ENCODE peak calls at places on chromosomes 1 and 21, in four cellular contexts. B is endothelial cell; M is CD4-positive, alpha-beta T cell; F is AG04450. Z is an unnamed sample.

GRCh38 chr1:205449254-205449749 is 6.5 kb downstream of the BLACAT1 start:
- DNase-seq in B (no peak), M (no peak), F (no peak), Z (no peak)

GRCh38 chr1:2545754-2546514 is 10.2 kb upstream of the TNFRSF14 start:
- DNase-seq in M (peak; percentile 90), B (peak; percentile 85), F (no peak), Z (peak; percentile 86)

GRCh38 chr1:233721003-233721595 is 107.2 kb downstream of the KCNK1 start:
- DNase-seq in M (no peak), B (no peak), F (no peak), Z (no peak)

GRCh38 chr1:110620686-110621085 is 14.5 kb upstream of the KCNA2 start:
- DNase-seq in B (no peak), F (no peak), M (no peak), Z (no peak)

GRCh38 chr1:57857809-57858208 is 433.9 kb upstream of the DAB1 start:
- DNase-seq in M (no peak), F (no peak), B (no peak), Z (no peak)

GRCh38 chr1:43255438-43256210 is 14.2 kb upstream of the TMEM125 start:
- DNase-seq in B (no peak), M (no peak), F (no peak), Z (no peak)

GRCh38 chr1:49340576-49340975 is 563.9 kb upstream of the BEND5 start:
- DNase-seq in B (no peak), F (no peak), M (no peak), Z (no peak)

GRCh38 chr1:219906924-219907771 is 21.2 kb downstream of the SLC30A10 start:
- DNase-seq in B (no peak), F (no peak), M (no peak), Z (no peak)

GRCh38 chr1:7389201-7389785 is 381.8 kb upstream of the VAMP3 start:
- DNase-seq in B (no peak), M (no peak), F (no peak), Z (no peak)

GRCh38 chr1:27018316-27018715 is 5.7 kb upstream of the TENT5B start:
- DNase-seq in M (no peak), B (no peak), F (no peak), Z (no peak)

GRCh38 chr1:172946814-172947507 is 103.8 kb downstream of the TNFSF18 start:
- DNase-seq in M (no peak), F (no peak), B (no peak), Z (no peak)

GRCh38 chr1:30413111-30413440 is 310.3 kb downstream of the MATN1 start:
- DNase-seq in B (no peak), M (no peak), F (no peak), Z (no peak)

GRCh38 chr1:41496080-41497055 is 11.9 kb upstream of the EDN2 start:
- DNase-seq in F (peak; percentile 73), M (no peak), B (peak; percentile 79), Z (no peak)

GRCh38 chr1:200386416-200386815 is 23.4 kb downstream of the ZNF281 start:
- DNase-seq in F (no peak), M (no peak), B (no peak), Z (no peak)

GRCh38 chr1:17858027-17858426 is 102.9 kb downstream of the ACTL8 start:
- DNase-seq in B (no peak), F (no peak), M (no peak), Z (no peak)

GRCh38 chr1:72620453-72620852 is 338.1 kb upstream of the NEGR1 start:
- DNase-seq in F (no peak), B (no peak), M (no peak), Z (no peak)

GRCh38 chr1:30379684-30380624 is 343.4 kb downstream of the MATN1 start:
- DNase-seq in M (peak; percentile 33), F (peak; percentile 45), B (peak; percentile 66), Z (peak; percentile 88)

GRCh38 chr1:158644479-158644878 is 39.4 kb downstream of the OR10Z1 start:
- DNase-seq in M (no peak), F (no peak), B (no peak), Z (no peak)

GRCh38 chr1:67429011-67429527 is 1.1 kb downstream of the SERBP1 start:
- DNase-seq in F (no peak), B (no peak), M (peak; percentile 17), Z (no peak)

GRCh38 chr1:61616830-61617229 is 108.1 kb downstream of the TM2D1 start:
- DNase-seq in B (no peak), M (no peak), F (no peak), Z (no peak)

GRCh38 chr1:206911064-206911663 is 10.6 kb downstream of the FCMR start:
- DNase-seq in B (peak; percentile 30), F (no peak), M (no peak), Z (no peak)

GRCh38 chr1:186904361-186904760 is 75.6 kb downstream of the PLA2G4A start:
- DNase-seq in M (no peak), B (no peak), F (no peak), Z (no peak)

GRCh38 chr1:162028726-162029125 is 5.1 kb upstream of the OLFML2B start:
- DNase-seq in F (no peak), B (no peak), M (no peak), Z (no peak)

GRCh38 chr1:23483327-23484252 is at the start of gene ASAP3:
- DNase-seq in M (no peak), B (peak; percentile 38), F (no peak), Z (no peak)
- TF ChIP-seq CTCF in M (peak; percentile 18), B (peak; percentile 7), F (no peak), Z (no peak)

GRCh38 chr1:157124855-157125254 is 13.3 kb downstream of the ETV3 start:
- DNase-seq in M (no peak), B (no peak), F (no peak), Z (no peak)
- TF ChIP-seq CTCF in M (no peak), B (no peak), F (no peak), Z (no peak)

GRCh38 chr21:18373631-18374030 is 30.0 kb downstream of the TMPRSS15 start:
- DNase-seq in M (no peak), B (no peak), F (no peak), Z (no peak)

GRCh38 chr21:18368193-18368592 is 35.4 kb downstream of the TMPRSS15 start:
- DNase-seq in M (no peak), B (no peak), F (no peak), Z (no peak)

GRCh38 chr21:18370292-18370691 is 33.3 kb downstream of the TMPRSS15 start:
- DNase-seq in M (no peak), B (no peak), F (no peak), Z (no peak)

GRCh38 chr21:18369115-18369514 is 34.5 kb downstream of the TMPRSS15 start:
- DNase-seq in M (no peak), B (peak; percentile 10), F (no peak), Z (no peak)
- TF ChIP-seq CTCF in M (no peak), B (peak; percentile 42), F (no peak), Z (peak; percentile 40)

GRCh38 chr1:194825382-194825781 is 1639.0 kb upstream of the B3GALT2 start:
- DNase-seq in M (no peak), B (no peak), F (no peak), Z (no peak)
- TF ChIP-seq CTCF in M (no peak), B (peak; percentile 69), F (peak; percentile 40), Z (no peak)

GRCh38 chr1:243346481-243346880 is 90.6 kb downstream of the SDCCAG8 start:
- DNase-seq in F (no peak), B (no peak), M (no peak), Z (no peak)

GRCh38 chr1:243348331-243348730 is 92.5 kb downstream of the SDCCAG8 start:
- DNase-seq in F (no peak), B (no peak), M (no peak), Z (no peak)

GRCh38 chr1:243343970-243344749 is 88.3 kb downstream of the SDCCAG8 start:
- DNase-seq in M (no peak), F (no peak), B (no peak), Z (no peak)

GRCh38 chr1:243346016-243346415 is 90.2 kb downstream of the SDCCAG8 start:
- DNase-seq in F (no peak), B (no peak), M (no peak), Z (no peak)

GRCh38 chr1:243345205-243345604 is 89.4 kb downstream of the SDCCAG8 start:
- DNase-seq in F (no peak), B (no peak), M (no peak), Z (no peak)
- TF ChIP-seq CTCF in F (no peak), B (no peak), M (no peak), Z (peak; percentile 60)

DNA sequence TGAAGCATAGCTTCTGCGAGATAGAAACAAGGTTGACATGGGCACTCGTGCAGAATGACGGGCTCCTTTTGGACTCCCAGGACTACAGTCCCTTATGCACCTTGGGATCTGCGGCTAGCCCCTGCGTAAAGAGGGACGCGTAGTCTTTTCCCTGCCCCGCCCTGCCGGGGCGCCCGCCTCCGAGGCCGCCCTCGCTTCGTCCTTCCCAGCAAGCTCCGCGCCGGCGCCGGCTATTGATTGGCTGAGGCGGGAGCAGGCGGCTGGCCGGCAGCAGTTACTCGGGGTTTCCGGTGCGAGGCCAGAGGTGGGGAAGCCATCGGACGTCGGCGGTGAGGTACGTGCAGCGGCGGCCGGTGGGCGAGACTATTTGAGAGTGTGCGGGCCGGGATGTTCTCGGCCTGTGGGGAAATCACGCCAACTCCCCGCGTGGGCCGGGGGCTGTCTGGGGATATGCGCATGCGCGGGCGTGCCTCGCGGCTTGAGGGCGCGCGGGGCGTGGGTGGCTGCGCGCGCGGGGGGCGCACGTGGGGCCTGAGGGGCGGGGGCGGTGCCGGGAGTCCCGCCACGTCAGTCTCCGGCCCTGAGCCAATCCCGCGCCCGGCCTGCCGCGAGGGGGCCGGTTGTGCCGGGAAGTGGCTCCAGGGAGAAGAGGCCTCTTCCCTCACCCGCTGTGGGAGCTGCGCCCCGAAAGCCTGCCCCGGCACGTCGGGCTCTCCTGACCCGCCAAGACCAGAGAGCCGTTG is at the start of gene TXLNA:
- DNase-seq in B (peak; percentile 89), M (peak; percentile 84), F (peak; percentile 68), Z (peak; percentile 87)
- TF ChIP-seq CTCF in B (no peak), M (no peak), F (no peak), Z (no peak)

GRCh38 chr1:29236993-29237905 is 927 bp downstream of the PTPRU start:
- DNase-seq in F (no peak), M (no peak), B (peak; percentile 36), Z (no peak)
- TF ChIP-seq CTCF in F (no peak), M (no peak), B (no peak), Z (no peak)

DNA sequence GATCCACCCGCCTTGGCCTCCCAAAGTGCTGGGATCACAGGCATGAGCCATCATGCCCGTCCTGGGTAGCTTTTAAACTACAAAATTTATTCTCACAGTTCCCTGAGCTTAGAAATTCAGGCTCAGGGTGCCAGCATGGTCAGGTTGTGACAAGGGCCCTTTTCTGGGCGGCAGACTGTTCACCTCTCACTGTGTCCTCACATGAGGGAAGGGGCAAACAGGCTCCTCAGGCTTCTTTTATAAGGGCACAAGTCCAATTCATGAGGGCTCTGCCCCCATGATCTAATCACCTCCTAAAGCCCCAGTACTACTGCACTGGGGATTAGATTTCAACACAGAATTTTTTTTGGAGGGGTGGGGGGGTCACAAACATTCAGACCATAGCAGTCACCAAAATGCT is 36.8 kb downstream of the GNG4 start:
- DNase-seq in F (no peak), M (no peak), B (no peak), Z (no peak)
- TF ChIP-seq CTCF in F (no peak), M (no peak), B (no peak), Z (no peak)

GRCh38 chr21:36706951-36707762 is 8.2 kb downstream of the SIM2 start:
- DNase-seq in M (no peak), B (peak; percentile 42), F (no peak), Z (no peak)
- TF ChIP-seq CTCF in M (no peak), B (no peak), F (peak; percentile 23), Z (no peak)

GRCh38 chr1:90434460-90434859 is 282.6 kb downstream of the BARHL2 start:
- DNase-seq in B (peak; percentile 7), F (no peak), M (no peak), Z (no peak)
- TF ChIP-seq CTCF in B (no peak), F (peak; percentile 44), M (no peak), Z (peak; percentile 7)